ENCODE peak calls at places on chromosomes 6 and 20, in six cellular contexts. One of them, this sample, is unnamed.

GRCh38 chr6:99608886-99609482 is 2.4 kb downstream of the PRDM13 start:
- DNase-seq in HCT116: no peak
- DNase-seq in fibroblast of lung: no peak
- DNase-seq in HepG2: no peak
- DNase-seq in endothelial cell of umbilical vein: no peak
- DNase-seq in GM12878: no peak
- DNase-seq in this sample: no peak

GRCh38 chr6:157268835-157269234 is 54.5 kb downstream of the TMEM242 start:
- DNase-seq in HCT116: no peak
- DNase-seq in fibroblast of lung: no peak
- DNase-seq in HepG2: no peak
- DNase-seq in endothelial cell of umbilical vein: no peak
- DNase-seq in GM12878: no peak
- DNase-seq in this sample: no peak

GRCh38 chr20:20070871-20071726 is 18.8 kb downstream of the CFAP61 start:
- DNase-seq in HCT116: no peak
- DNase-seq in fibroblast of lung: no peak
- DNase-seq in HepG2: peak; percentile 33
- DNase-seq in endothelial cell of umbilical vein: no peak
- DNase-seq in GM12878: no peak
- DNase-seq in this sample: no peak

GRCh38 chr6:131029661-131030297 is 33.3 kb downstream of the EPB41L2 start:
- DNase-seq in HCT116: no peak
- DNase-seq in fibroblast of lung: peak; percentile 67
- DNase-seq in HepG2: no peak
- DNase-seq in endothelial cell of umbilical vein: no peak
- DNase-seq in GM12878: peak; percentile 34
- DNase-seq in this sample: peak; percentile 72

GRCh38 chr6:38997128-38997761 is 51.3 kb upstream of the GLP1R start:
- DNase-seq in HCT116: no peak
- DNase-seq in fibroblast of lung: peak; percentile 22
- DNase-seq in HepG2: peak; percentile 29
- DNase-seq in endothelial cell of umbilical vein: peak; percentile 18
- DNase-seq in GM12878: no peak
- DNase-seq in this sample: peak; percentile 47

GRCh38 chr6:3035397-3035796 is 32.9 kb upstream of the RIPK1 start:
- DNase-seq in HCT116: no peak
- DNase-seq in fibroblast of lung: no peak
- DNase-seq in HepG2: no peak
- DNase-seq in endothelial cell of umbilical vein: no peak
- DNase-seq in GM12878: no peak
- DNase-seq in this sample: no peak

GRCh38 chr6:5395719-5396118 is 134.4 kb downstream of the FARS2 start:
- DNase-seq in HCT116: no peak
- DNase-seq in fibroblast of lung: no peak
- DNase-seq in HepG2: no peak
- DNase-seq in endothelial cell of umbilical vein: no peak
- DNase-seq in GM12878: no peak
- DNase-seq in this sample: no peak

GRCh38 chr6:32627831-32628230 is 9.4 kb upstream of the HLA-DQA1 start:
- DNase-seq in HCT116: no peak
- DNase-seq in fibroblast of lung: peak; percentile 19
- DNase-seq in HepG2: no peak
- DNase-seq in endothelial cell of umbilical vein: no peak
- DNase-seq in GM12878: peak; percentile 55
- DNase-seq in this sample: peak; percentile 9

GRCh38 chr6:123201869-123202372 is 205.9 kb downstream of the CLVS2 start:
- DNase-seq in HCT116: no peak
- DNase-seq in fibroblast of lung: no peak
- DNase-seq in HepG2: no peak
- DNase-seq in endothelial cell of umbilical vein: no peak
- DNase-seq in GM12878: no peak
- DNase-seq in this sample: no peak

GRCh38 chr6:161901740-161902426 is 628.0 kb upstream of the AGPAT4 start:
- DNase-seq in HCT116: no peak
- DNase-seq in fibroblast of lung: no peak
- DNase-seq in HepG2: no peak
- DNase-seq in endothelial cell of umbilical vein: no peak
- DNase-seq in GM12878: no peak
- DNase-seq in this sample: no peak

GRCh38 chr6:28922004-28922840 is 1.6 kb downstream of the TRIM27 start:
- DNase-seq in HCT116: peak; percentile 62
- DNase-seq in fibroblast of lung: no peak
- DNase-seq in HepG2: peak; percentile 90
- DNase-seq in endothelial cell of umbilical vein: no peak
- DNase-seq in GM12878: no peak
- DNase-seq in this sample: no peak

GRCh38 chr6:152142116-152142515 is 334.6 kb downstream of the ESR1 start:
- DNase-seq in HCT116: no peak
- DNase-seq in fibroblast of lung: no peak
- DNase-seq in HepG2: no peak
- DNase-seq in endothelial cell of umbilical vein: no peak
- DNase-seq in GM12878: no peak
- DNase-seq in this sample: peak; percentile 14

GRCh38 chr6:113122060-113122459 is 735.1 kb upstream of the MARCKS start:
- DNase-seq in HCT116: peak; percentile 73
- DNase-seq in fibroblast of lung: peak; percentile 76
- DNase-seq in HepG2: peak; percentile 25
- DNase-seq in endothelial cell of umbilical vein: peak; percentile 97
- DNase-seq in GM12878: no peak
- DNase-seq in this sample: peak; percentile 62

GRCh38 chr6:41153451-41153850 is 696 bp downstream of the TREML1 start:
- DNase-seq in HCT116: no peak
- DNase-seq in fibroblast of lung: no peak
- DNase-seq in HepG2: no peak
- DNase-seq in endothelial cell of umbilical vein: no peak
- DNase-seq in GM12878: no peak
- DNase-seq in this sample: peak; percentile 7

GRCh38 chr6:63802606-63803206 is 167.1 kb downstream of the PHF3 start:
- DNase-seq in HCT116: no peak
- DNase-seq in fibroblast of lung: peak; percentile 65
- DNase-seq in HepG2: peak; percentile 31
- DNase-seq in endothelial cell of umbilical vein: peak; percentile 47
- DNase-seq in GM12878: no peak
- DNase-seq in this sample: peak; percentile 49
- TF ChIP-seq CTCF in HCT116: peak; percentile 61
- TF ChIP-seq CTCF in fibroblast of lung: peak; percentile 71
- TF ChIP-seq CTCF in HepG2: peak; percentile 66
- TF ChIP-seq CTCF in endothelial cell of umbilical vein: peak; percentile 41
- TF ChIP-seq CTCF in GM12878: peak; percentile 64
- TF ChIP-seq CTCF in this sample: peak; percentile 80

DNA sequence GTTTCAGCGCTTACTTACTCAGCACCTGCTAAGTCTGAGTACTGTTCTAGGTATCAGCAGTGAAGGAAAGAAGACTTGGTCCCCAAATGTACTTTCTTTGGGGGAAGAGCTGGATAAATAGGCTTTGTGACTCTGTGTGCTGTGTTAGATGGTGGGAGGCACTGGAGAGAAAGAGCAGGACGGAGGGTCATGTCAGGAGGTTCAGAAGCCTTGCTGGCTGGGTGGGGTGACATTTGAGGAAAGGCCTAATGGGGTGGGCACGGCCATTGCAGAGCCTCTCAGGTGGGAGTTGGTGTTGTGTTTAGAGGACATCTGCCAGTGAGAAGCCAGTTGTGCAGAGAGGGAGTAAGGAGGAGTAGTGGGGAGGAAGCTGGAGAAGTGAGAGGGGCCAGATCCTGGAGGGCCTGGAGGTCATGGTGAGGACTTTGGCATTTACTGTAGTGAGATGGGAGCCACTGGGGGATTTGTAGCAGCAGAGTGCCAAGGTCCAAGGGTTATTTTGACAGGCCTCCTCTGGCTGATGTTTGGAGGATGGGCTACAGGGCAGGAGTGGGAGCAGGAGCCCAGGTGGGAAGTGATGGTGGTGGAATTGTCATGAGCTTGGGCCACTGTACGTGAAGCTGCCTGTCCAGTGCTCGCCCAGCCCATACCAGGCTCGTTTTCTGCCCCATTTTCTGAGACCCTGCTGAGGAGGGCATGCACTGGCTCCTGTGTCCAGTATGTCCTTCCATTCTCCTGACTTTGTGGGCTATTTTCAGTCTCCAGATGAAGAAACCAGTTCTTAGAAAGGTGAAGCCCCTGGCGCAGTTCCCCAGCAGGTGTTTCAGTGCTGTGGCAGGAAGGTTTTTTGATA is 886 bp downstream of the SDCBP2 start:
- DNase-seq in HCT116: no peak
- DNase-seq in fibroblast of lung: no peak
- DNase-seq in HepG2: peak; percentile 79
- DNase-seq in endothelial cell of umbilical vein: no peak
- DNase-seq in GM12878: no peak
- DNase-seq in this sample: no peak
- H3K27ac ChIP-seq in HCT116: peak overlapping the region; percentile 36
- H3K27ac ChIP-seq in fibroblast of lung: peak overlapping the region; percentile 99
- H3K27ac ChIP-seq in HepG2: peak overlapping the region; percentile 98
- H3K27ac ChIP-seq in endothelial cell of umbilical vein: peak overlapping the region; percentile 40
- H3K27ac ChIP-seq in GM12878: peak overlapping the region; percentile 54
- H3K27ac ChIP-seq in this sample: peak overlapping the region; percentile 31

GRCh38 chr20:62550087-62550565 is 74.3 kb upstream of the GATA5 start:
- DNase-seq in HCT116: no peak
- DNase-seq in fibroblast of lung: no peak
- DNase-seq in HepG2: no peak
- DNase-seq in endothelial cell of umbilical vein: no peak
- DNase-seq in GM12878: no peak
- DNase-seq in this sample: no peak
- TF ChIP-seq EZH2 in HCT116: no peak
- TF ChIP-seq EZH2 in fibroblast of lung: no peak
- TF ChIP-seq EZH2 in HepG2: no peak
- TF ChIP-seq EZH2 in endothelial cell of umbilical vein: no peak
- TF ChIP-seq EZH2 in GM12878: no peak
- TF ChIP-seq EZH2 in this sample: no peak

GRCh38 chr6:10847684-10848083 is 9.3 kb upstream of the MAK start:
- DNase-seq in HCT116: no peak
- DNase-seq in fibroblast of lung: no peak
- DNase-seq in HepG2: no peak
- DNase-seq in endothelial cell of umbilical vein: no peak
- DNase-seq in GM12878: no peak
- DNase-seq in this sample: peak; percentile 11
- TF ChIP-seq CTCF in HCT116: peak; percentile 18
- TF ChIP-seq CTCF in fibroblast of lung: no peak
- TF ChIP-seq CTCF in HepG2: no peak
- TF ChIP-seq CTCF in endothelial cell of umbilical vein: no peak
- TF ChIP-seq CTCF in GM12878: no peak
- TF ChIP-seq CTCF in this sample: peak; percentile 57

This sample was measured in A673.